ENCODE peak calls at places on chromosomes 3 and 15, in eight cellular contexts. One of them, this sample, is unnamed. For H3K4me1, the result is how much of the 10 kb centered on the place peaks cover.

GRCh38 chr3:60582285-60582684 is 669.0 kb downstream of the FHIT start:
- DNase-seq in neural progenitor cell: no peak
- DNase-seq in uterus: no peak
- DNase-seq in transverse colon: no peak
- DNase-seq in H9: no peak
- DNase-seq in astrocyte: no peak
- DNase-seq in heart left ventricle: no peak
- DNase-seq in left ventricle myocardium inferior: no peak
- DNase-seq in this sample: no peak

GRCh38 chr15:51030649-51031316 is 63.9 kb downstream of the TNFAIP8L3 start:
- DNase-seq in neural progenitor cell: no peak
- DNase-seq in uterus: no peak
- DNase-seq in transverse colon: no peak
- DNase-seq in H9: no peak
- DNase-seq in astrocyte: peak
- DNase-seq in heart left ventricle: no peak
- DNase-seq in left ventricle myocardium inferior: no peak
- DNase-seq in this sample: peak

GRCh38 chr3:134627831-134628230 is 23.0 kb downstream of the KY start:
- DNase-seq in neural progenitor cell: no peak
- DNase-seq in uterus: no peak
- DNase-seq in transverse colon: no peak
- DNase-seq in H9: peak
- DNase-seq in astrocyte: no peak
- DNase-seq in heart left ventricle: no peak
- DNase-seq in left ventricle myocardium inferior: no peak
- DNase-seq in this sample: no peak

GRCh38 chr15:63246691-63247464 is 30.5 kb upstream of the APH1B start:
- DNase-seq in neural progenitor cell: no peak
- DNase-seq in uterus: no peak
- DNase-seq in transverse colon: no peak
- DNase-seq in H9: no peak
- DNase-seq in astrocyte: peak
- DNase-seq in heart left ventricle: no peak
- DNase-seq in left ventricle myocardium inferior: no peak
- DNase-seq in this sample: peak

GRCh38 chr3:185966655-185967054 is 28.8 kb upstream of the TRA2B start:
- DNase-seq in neural progenitor cell: no peak
- DNase-seq in uterus: no peak
- DNase-seq in transverse colon: no peak
- DNase-seq in H9: no peak
- DNase-seq in astrocyte: no peak
- DNase-seq in heart left ventricle: no peak
- DNase-seq in left ventricle myocardium inferior: no peak
- DNase-seq in this sample: no peak

GRCh38 chr15:99495430-99496301 is 70.1 kb upstream of the MEF2A start:
- DNase-seq in neural progenitor cell: no peak
- DNase-seq in uterus: no peak
- DNase-seq in transverse colon: no peak
- DNase-seq in H9: no peak
- DNase-seq in astrocyte: no peak
- DNase-seq in heart left ventricle: no peak
- DNase-seq in left ventricle myocardium inferior: no peak
- DNase-seq in this sample: no peak

GRCh38 chr3:18440053-18440768 is 15.1 kb upstream of the SATB1 start:
- DNase-seq in neural progenitor cell: no peak
- DNase-seq in uterus: no peak
- DNase-seq in transverse colon: no peak
- DNase-seq in H9: no peak
- DNase-seq in astrocyte: peak
- DNase-seq in heart left ventricle: no peak
- DNase-seq in left ventricle myocardium inferior: no peak
- DNase-seq in this sample: no peak

GRCh38 chr3:197258168-197258755 is 40.1 kb downstream of the DLG1 start:
- DNase-seq in neural progenitor cell: no peak
- DNase-seq in uterus: no peak
- DNase-seq in transverse colon: no peak
- DNase-seq in H9: no peak
- DNase-seq in astrocyte: no peak
- DNase-seq in heart left ventricle: no peak
- DNase-seq in left ventricle myocardium inferior: no peak
- DNase-seq in this sample: no peak

GRCh38 chr3:46931631-46932441 is 44.7 kb downstream of the CCDC12 start:
- DNase-seq in neural progenitor cell: no peak
- DNase-seq in uterus: no peak
- DNase-seq in transverse colon: peak
- DNase-seq in H9: no peak
- DNase-seq in astrocyte: no peak
- DNase-seq in heart left ventricle: peak
- DNase-seq in left ventricle myocardium inferior: peak
- DNase-seq in this sample: no peak

GRCh38 chr15:68775671-68776476 is 44.8 kb downstream of the ANP32A start:
- DNase-seq in neural progenitor cell: peak
- DNase-seq in uterus: peak
- DNase-seq in transverse colon: peak
- DNase-seq in H9: no peak
- DNase-seq in astrocyte: peak
- DNase-seq in heart left ventricle: peak
- DNase-seq in left ventricle myocardium inferior: peak
- DNase-seq in this sample: no peak

GRCh38 chr15:28181386-28181785 is 82.3 kb upstream of the OCA2 start:
- DNase-seq in neural progenitor cell: no peak
- DNase-seq in uterus: no peak
- DNase-seq in transverse colon: no peak
- DNase-seq in H9: no peak
- DNase-seq in astrocyte: no peak
- DNase-seq in heart left ventricle: no peak
- DNase-seq in left ventricle myocardium inferior: no peak
- DNase-seq in this sample: no peak

GRCh38 chr3:11288021-11288491 is 15.9 kb downstream of the ATG7 start:
- DNase-seq in neural progenitor cell: no peak
- DNase-seq in uterus: no peak
- DNase-seq in transverse colon: no peak
- DNase-seq in H9: no peak
- DNase-seq in astrocyte: peak
- DNase-seq in heart left ventricle: no peak
- DNase-seq in left ventricle myocardium inferior: no peak
- DNase-seq in this sample: peak

GRCh38 chr3:78659386-78659987 is 1108.3 kb downstream of the ROBO1 start:
- DNase-seq in neural progenitor cell: peak
- DNase-seq in uterus: no peak
- DNase-seq in transverse colon: peak
- DNase-seq in H9: no peak
- DNase-seq in astrocyte: no peak
- DNase-seq in heart left ventricle: no peak
- DNase-seq in left ventricle myocardium inferior: no peak
- DNase-seq in this sample: no peak

GRCh38 chr3:128524374-128525299 is 31.6 kb upstream of the GATA2 start:
- DNase-seq in neural progenitor cell: no peak
- DNase-seq in uterus: no peak
- DNase-seq in transverse colon: no peak
- DNase-seq in H9: peak
- DNase-seq in astrocyte: no peak
- DNase-seq in heart left ventricle: no peak
- DNase-seq in left ventricle myocardium inferior: no peak
- DNase-seq in this sample: peak

GRCh38 chr3:32226875-32227500 is 11.5 kb upstream of the CMTM8 start:
- DNase-seq in neural progenitor cell: no peak
- DNase-seq in uterus: no peak
- DNase-seq in transverse colon: no peak
- DNase-seq in H9: no peak
- DNase-seq in astrocyte: peak
- DNase-seq in heart left ventricle: no peak
- DNase-seq in left ventricle myocardium inferior: no peak
- DNase-seq in this sample: peak

GRCh38 chr3:17832021-17832420 is 89.6 kb upstream of the TBC1D5 start:
- DNase-seq in neural progenitor cell: no peak
- DNase-seq in uterus: no peak
- DNase-seq in transverse colon: no peak
- DNase-seq in H9: no peak
- DNase-seq in astrocyte: no peak
- DNase-seq in heart left ventricle: no peak
- DNase-seq in left ventricle myocardium inferior: no peak
- DNase-seq in this sample: no peak

GRCh38 chr15:51658664-51659063 is 22.6 kb upstream of the SCG3 start:
- DNase-seq in neural progenitor cell: no peak
- DNase-seq in uterus: no peak
- DNase-seq in transverse colon: no peak
- DNase-seq in H9: no peak
- DNase-seq in astrocyte: no peak
- DNase-seq in heart left ventricle: no peak
- DNase-seq in left ventricle myocardium inferior: no peak
- DNase-seq in this sample: no peak

GRCh38 chr3:23479615-23480323 is 276.6 kb downstream of the UBE2E2 start:
- DNase-seq in neural progenitor cell: no peak
- DNase-seq in uterus: no peak
- DNase-seq in transverse colon: no peak
- DNase-seq in H9: no peak
- DNase-seq in astrocyte: no peak
- DNase-seq in heart left ventricle: no peak
- DNase-seq in left ventricle myocardium inferior: no peak
- DNase-seq in this sample: no peak

GRCh38 chr3:164418426-164418825 is 659.9 kb downstream of the SI start:
- DNase-seq in neural progenitor cell: no peak
- DNase-seq in uterus: no peak
- DNase-seq in transverse colon: peak
- DNase-seq in H9: no peak
- DNase-seq in astrocyte: no peak
- DNase-seq in heart left ventricle: no peak
- DNase-seq in left ventricle myocardium inferior: no peak
- DNase-seq in this sample: no peak

GRCh38 chr15:76837474-76837873 is 67.7 kb downstream of the SCAPER start:
- DNase-seq in neural progenitor cell: no peak
- DNase-seq in uterus: no peak
- DNase-seq in transverse colon: no peak
- DNase-seq in H9: no peak
- DNase-seq in astrocyte: peak
- DNase-seq in heart left ventricle: no peak
- DNase-seq in left ventricle myocardium inferior: no peak
- DNase-seq in this sample: no peak

GRCh38 chr3:37921025-37921424 is 59.3 kb downstream of the CTDSPL start:
- DNase-seq in neural progenitor cell: no peak
- DNase-seq in uterus: no peak
- DNase-seq in transverse colon: no peak
- DNase-seq in H9: no peak
- DNase-seq in astrocyte: no peak
- DNase-seq in heart left ventricle: no peak
- DNase-seq in left ventricle myocardium inferior: no peak
- DNase-seq in this sample: no peak

GRCh38 chr15:41817327-41817726 is 10.6 kb upstream of the JMJD7 start:
- DNase-seq in neural progenitor cell: no peak
- DNase-seq in uterus: no peak
- DNase-seq in transverse colon: no peak
- DNase-seq in H9: no peak
- DNase-seq in astrocyte: no peak
- DNase-seq in heart left ventricle: no peak
- DNase-seq in left ventricle myocardium inferior: no peak
- DNase-seq in this sample: no peak
- H3K4me1 ChIP-seq in neural progenitor cell: under half
- H3K4me1 ChIP-seq in uterus: under half
- H3K4me1 ChIP-seq in transverse colon: under half
- H3K4me1 ChIP-seq in H9: under half
- H3K4me1 ChIP-seq in astrocyte: under half
- H3K4me1 ChIP-seq in heart left ventricle: under half
- H3K4me1 ChIP-seq in left ventricle myocardium inferior: under half
- H3K4me1 ChIP-seq in this sample: under half

GRCh38 chr3:195863121-195864061 is 45.0 kb downstream of the TNK2 start:
- DNase-seq in neural progenitor cell: peak
- DNase-seq in uterus: peak
- DNase-seq in transverse colon: peak
- DNase-seq in H9: peak
- DNase-seq in astrocyte: peak
- DNase-seq in heart left ventricle: peak
- DNase-seq in left ventricle myocardium inferior: peak
- DNase-seq in this sample: peak
- H3K27ac ChIP-seq in neural progenitor cell: no peak
- H3K27ac ChIP-seq in uterus: peak
- H3K27ac ChIP-seq in transverse colon: peak
- H3K27ac ChIP-seq in H9: no peak
- H3K27ac ChIP-seq in astrocyte: no peak
- H3K27ac ChIP-seq in heart left ventricle: no peak
- H3K27ac ChIP-seq in left ventricle myocardium inferior: peak
- H3K27ac ChIP-seq in this sample: no peak

DNA sequence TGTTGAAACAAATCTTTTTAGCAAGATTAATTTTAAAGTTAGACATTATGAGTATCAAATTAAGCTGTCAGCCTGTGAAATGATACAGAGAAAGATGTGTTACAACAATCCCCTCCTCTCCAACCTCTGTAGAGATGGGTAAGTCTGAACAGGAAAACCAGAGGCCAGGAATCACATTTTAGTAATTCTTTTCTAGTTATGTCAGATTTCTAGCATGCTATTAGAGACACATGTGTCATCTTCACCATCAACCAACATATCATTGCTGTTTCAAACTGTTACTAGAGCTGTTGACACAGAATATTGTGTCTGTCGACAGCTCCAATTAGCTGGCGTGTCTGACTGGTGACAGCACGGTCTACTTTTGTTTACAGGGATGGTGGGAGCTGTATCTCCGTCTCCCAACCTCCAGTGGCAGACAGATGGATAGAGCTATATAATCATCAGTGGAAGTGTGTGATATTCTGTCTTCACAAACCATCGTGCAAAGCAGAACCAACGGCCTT is 393.1 kb downstream of the SOX2 start:
- DNase-seq in neural progenitor cell: no peak
- DNase-seq in uterus: no peak
- DNase-seq in transverse colon: no peak
- DNase-seq in H9: no peak
- DNase-seq in astrocyte: no peak
- DNase-seq in heart left ventricle: no peak
- DNase-seq in left ventricle myocardium inferior: no peak
- DNase-seq in this sample: peak
- TF ChIP-seq CTCF in neural progenitor cell: no peak
- TF ChIP-seq CTCF in uterus: no peak
- TF ChIP-seq CTCF in transverse colon: no peak
- TF ChIP-seq CTCF in H9: no peak
- TF ChIP-seq CTCF in astrocyte: no peak
- TF ChIP-seq CTCF in heart left ventricle: no peak
- TF ChIP-seq CTCF in left ventricle myocardium inferior: no peak
- TF ChIP-seq CTCF in this sample: no peak

DNA sequence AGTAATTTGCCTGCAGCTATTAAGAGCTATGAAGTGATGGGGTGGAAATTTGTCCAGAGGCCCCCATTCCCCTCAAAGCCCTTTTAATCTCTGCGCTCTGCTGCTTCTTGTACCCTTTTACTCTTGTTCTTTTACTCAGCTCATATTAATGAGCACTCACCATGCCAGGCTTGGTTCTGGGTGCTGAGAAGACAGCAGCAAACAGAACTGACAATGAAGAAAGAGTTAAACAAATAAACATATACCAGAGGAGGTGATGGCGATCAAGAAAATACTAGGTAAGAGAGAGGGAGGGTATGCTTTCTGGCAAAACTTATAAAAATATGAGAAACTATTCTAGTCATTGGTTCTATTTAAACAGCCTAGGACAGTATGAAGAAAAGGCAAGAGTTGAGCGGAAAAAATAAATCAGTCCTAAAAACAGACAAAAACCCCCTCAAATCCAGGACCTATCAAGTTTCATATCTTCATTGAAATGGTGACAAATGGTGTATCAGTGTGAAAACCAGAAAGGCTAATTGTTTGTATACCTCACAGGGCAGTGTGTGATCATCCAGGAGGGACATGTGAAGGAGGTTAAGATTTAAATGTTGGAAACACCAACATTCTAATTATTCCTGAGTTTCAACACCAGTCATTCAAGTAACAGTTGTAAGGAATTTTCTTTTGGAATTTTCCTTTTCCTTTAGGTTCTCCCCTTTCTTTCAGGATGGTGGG is 144.9 kb downstream of the FNDC3B start:
- DNase-seq in neural progenitor cell: no peak
- DNase-seq in uterus: no peak
- DNase-seq in transverse colon: no peak
- DNase-seq in H9: no peak
- DNase-seq in astrocyte: no peak
- DNase-seq in heart left ventricle: no peak
- DNase-seq in left ventricle myocardium inferior: no peak
- DNase-seq in this sample: no peak
- H3K4me1 ChIP-seq in neural progenitor cell: under half
- H3K4me1 ChIP-seq in uterus: under half
- H3K4me1 ChIP-seq in transverse colon: under half
- H3K4me1 ChIP-seq in H9: under half
- H3K4me1 ChIP-seq in astrocyte: under half
- H3K4me1 ChIP-seq in heart left ventricle: half or more
- H3K4me1 ChIP-seq in left ventricle myocardium inferior: half or more
- H3K4me1 ChIP-seq in this sample: under half

This sample was measured in foreskin keratinocyte.